ENCODE peak calls at places on chromosomes 13 and 19, in eight cellular contexts. One of them, this sample, is unnamed.

GRCh38 chr13:101978546-101979315 is 423.1 kb downstream of the FGF14 start:
- DNase-seq in uterus: no peak
- DNase-seq in ascending aorta: no peak
- DNase-seq in adrenal gland: no peak
- DNase-seq in stomach: no peak
- DNase-seq in Peyer's patch: no peak
- DNase-seq in left ventricle myocardium inferior: no peak
- DNase-seq in HCT116: no peak
- DNase-seq in this sample: no peak

GRCh38 chr19:1627194-1627593 is 21.9 kb upstream of the UQCR11 start:
- DNase-seq in uterus: no peak
- DNase-seq in HCT116: no peak
- DNase-seq in Peyer's patch: no peak
- DNase-seq in ascending aorta: no peak
- DNase-seq in adrenal gland: no peak
- DNase-seq in left ventricle myocardium inferior: no peak
- DNase-seq in stomach: no peak
- DNase-seq in this sample: no peak

GRCh38 chr13:35729926-35730627 is 253.6 kb upstream of the MAB21L1 start:
- DNase-seq in ascending aorta: no peak
- DNase-seq in adrenal gland: no peak
- DNase-seq in uterus: no peak
- DNase-seq in HCT116: no peak
- DNase-seq in stomach: no peak
- DNase-seq in left ventricle myocardium inferior: peak; percentile 89
- DNase-seq in Peyer's patch: no peak
- DNase-seq in this sample: no peak

GRCh38 chr19:46975918-46976782 is 43.5 kb upstream of the NPAS1 start:
- DNase-seq in Peyer's patch: peak; percentile 35
- DNase-seq in uterus: peak; percentile 93
- DNase-seq in HCT116: peak; percentile 3
- DNase-seq in left ventricle myocardium inferior: peak; percentile 96
- DNase-seq in ascending aorta: peak; percentile 90
- DNase-seq in stomach: peak; percentile 97
- DNase-seq in adrenal gland: peak; percentile 98
- DNase-seq in this sample: peak; percentile 22

GRCh38 chr13:65093352-65093751 is 2136.8 kb downstream of the PCDH9 start:
- DNase-seq in ascending aorta: no peak
- DNase-seq in stomach: no peak
- DNase-seq in Peyer's patch: no peak
- DNase-seq in uterus: no peak
- DNase-seq in left ventricle myocardium inferior: no peak
- DNase-seq in HCT116: no peak
- DNase-seq in adrenal gland: no peak
- DNase-seq in this sample: no peak

GRCh38 chr19:23777216-23777615 is 18.5 kb upstream of the ZNF681 start:
- DNase-seq in HCT116: no peak
- DNase-seq in ascending aorta: no peak
- DNase-seq in Peyer's patch: no peak
- DNase-seq in uterus: no peak
- DNase-seq in left ventricle myocardium inferior: no peak
- DNase-seq in stomach: no peak
- DNase-seq in adrenal gland: no peak
- DNase-seq in this sample: no peak

GRCh38 chr19:18611327-18612050 is 1.2 kb upstream of the TMEM59L start:
- DNase-seq in HCT116: no peak
- DNase-seq in adrenal gland: no peak
- DNase-seq in uterus: no peak
- DNase-seq in Peyer's patch: no peak
- DNase-seq in left ventricle myocardium inferior: no peak
- DNase-seq in ascending aorta: no peak
- DNase-seq in stomach: no peak
- DNase-seq in this sample: no peak

GRCh38 chr19:4851551-4852290 is 15.7 kb downstream of the PLIN3 start:
- DNase-seq in uterus: peak; percentile 75
- DNase-seq in stomach: peak; percentile 72
- DNase-seq in adrenal gland: peak; percentile 59
- DNase-seq in HCT116: no peak
- DNase-seq in Peyer's patch: peak; percentile 78
- DNase-seq in left ventricle myocardium inferior: peak; percentile 74
- DNase-seq in ascending aorta: no peak
- DNase-seq in this sample: no peak

GRCh38 chr19:57759096-57759495 is 10.4 kb upstream of the ZNF586 start:
- DNase-seq in HCT116: no peak
- DNase-seq in stomach: no peak
- DNase-seq in Peyer's patch: no peak
- DNase-seq in uterus: no peak
- DNase-seq in left ventricle myocardium inferior: no peak
- DNase-seq in adrenal gland: no peak
- DNase-seq in ascending aorta: no peak
- DNase-seq in this sample: no peak

GRCh38 chr13:37685206-37685605 is 86.6 kb upstream of the POSTN start:
- DNase-seq in left ventricle myocardium inferior: no peak
- DNase-seq in ascending aorta: no peak
- DNase-seq in HCT116: no peak
- DNase-seq in Peyer's patch: no peak
- DNase-seq in stomach: no peak
- DNase-seq in uterus: no peak
- DNase-seq in adrenal gland: no peak
- DNase-seq in this sample: no peak

GRCh38 chr13:99991013-99991805 is 9.6 kb downstream of the ZIC2 start:
- DNase-seq in ascending aorta: no peak
- DNase-seq in stomach: no peak
- DNase-seq in left ventricle myocardium inferior: no peak
- DNase-seq in HCT116: no peak
- DNase-seq in adrenal gland: no peak
- DNase-seq in uterus: no peak
- DNase-seq in Peyer's patch: no peak
- DNase-seq in this sample: no peak

GRCh38 chr13:42746846-42747245 is 34.5 kb upstream of the FAM216B start:
- DNase-seq in stomach: no peak
- DNase-seq in ascending aorta: no peak
- DNase-seq in uterus: no peak
- DNase-seq in adrenal gland: no peak
- DNase-seq in left ventricle myocardium inferior: no peak
- DNase-seq in HCT116: no peak
- DNase-seq in Peyer's patch: no peak
- DNase-seq in this sample: no peak

GRCh38 chr19:49591731-49592485 is 926 bp downstream of the PRR12 start:
- DNase-seq in adrenal gland: peak; percentile 70
- DNase-seq in uterus: peak; percentile 55
- DNase-seq in Peyer's patch: peak; percentile 65
- DNase-seq in HCT116: no peak
- DNase-seq in left ventricle myocardium inferior: peak; percentile 40
- DNase-seq in stomach: peak; percentile 40
- DNase-seq in ascending aorta: no peak
- DNase-seq in this sample: no peak

GRCh38 chr19:10107817-10108367 is 1.7 kb downstream of the PPAN start:
- DNase-seq in uterus: no peak
- DNase-seq in ascending aorta: no peak
- DNase-seq in adrenal gland: no peak
- DNase-seq in left ventricle myocardium inferior: no peak
- DNase-seq in Peyer's patch: no peak
- DNase-seq in HCT116: no peak
- DNase-seq in stomach: no peak
- DNase-seq in this sample: no peak

GRCh38 chr13:41365636-41366035 is 54.6 kb downstream of the NAA16 start:
- DNase-seq in left ventricle myocardium inferior: no peak
- DNase-seq in uterus: no peak
- DNase-seq in ascending aorta: no peak
- DNase-seq in HCT116: no peak
- DNase-seq in stomach: no peak
- DNase-seq in Peyer's patch: no peak
- DNase-seq in adrenal gland: no peak
- DNase-seq in this sample: no peak

GRCh38 chr13:32048816-32049215 is 17.2 kb downstream of the FRY start:
- DNase-seq in adrenal gland: no peak
- DNase-seq in stomach: no peak
- DNase-seq in HCT116: no peak
- DNase-seq in uterus: no peak
- DNase-seq in Peyer's patch: no peak
- DNase-seq in ascending aorta: no peak
- DNase-seq in left ventricle myocardium inferior: no peak
- DNase-seq in this sample: no peak

GRCh38 chr13:74687452-74688180 is 553.4 kb upstream of the KLF12 start:
- DNase-seq in ascending aorta: no peak
- DNase-seq in stomach: no peak
- DNase-seq in adrenal gland: peak; percentile 64
- DNase-seq in uterus: no peak
- DNase-seq in left ventricle myocardium inferior: no peak
- DNase-seq in Peyer's patch: no peak
- DNase-seq in HCT116: no peak
- DNase-seq in this sample: no peak

DNA sequence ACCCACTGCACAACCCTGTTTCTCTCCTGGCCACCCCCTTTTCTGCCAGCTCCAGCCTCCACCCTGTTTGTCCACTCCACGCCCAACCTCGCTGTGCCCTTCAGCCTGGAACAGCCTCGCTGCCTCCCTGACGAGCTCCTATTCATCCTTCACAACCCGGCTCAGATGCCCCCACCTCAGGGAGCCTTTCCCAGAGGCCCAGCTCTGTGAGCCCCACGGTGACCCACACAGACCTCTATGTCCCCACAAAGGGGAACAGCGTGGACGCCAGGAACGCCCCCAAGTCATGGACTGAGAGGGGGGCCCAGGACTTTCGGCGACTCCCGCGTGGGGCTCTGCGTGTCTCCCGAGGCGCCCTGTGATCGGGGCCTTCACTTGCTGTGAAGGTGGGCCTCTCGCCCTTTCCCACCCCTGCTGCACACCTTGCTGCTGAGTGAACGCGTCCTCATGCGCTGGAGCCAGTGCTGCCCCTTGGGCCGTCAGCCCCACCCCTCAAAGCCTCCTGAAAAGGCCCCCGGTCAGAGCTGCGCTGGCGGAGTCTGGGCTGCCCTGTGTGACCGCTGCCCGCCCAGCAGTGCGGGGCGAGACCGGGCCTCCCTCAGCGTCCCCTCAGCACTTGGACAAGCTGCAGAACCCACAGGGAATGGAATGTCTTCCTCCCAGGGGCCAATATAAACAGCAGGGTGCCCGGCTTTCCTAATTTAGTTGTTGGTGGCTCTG is 40.0 kb downstream of the ADPRHL1 start:
- DNase-seq in uterus: no peak
- DNase-seq in left ventricle myocardium inferior: no peak
- DNase-seq in stomach: no peak
- DNase-seq in ascending aorta: peak; percentile 33
- DNase-seq in adrenal gland: no peak
- DNase-seq in Peyer's patch: no peak
- DNase-seq in HCT116: no peak
- DNase-seq in this sample: no peak
- H3K27ac ChIP-seq in uterus: no peak overlapping the region
- H3K27ac ChIP-seq in left ventricle myocardium inferior: peak overlapping the region; percentile 93
- H3K27ac ChIP-seq in stomach: peak overlapping the region; percentile 63
- H3K27ac ChIP-seq in ascending aorta: peak overlapping the region; percentile 97
- H3K27ac ChIP-seq in adrenal gland: no peak overlapping the region
- H3K27ac ChIP-seq in Peyer's patch: no peak overlapping the region
- H3K27ac ChIP-seq in HCT116: peak overlapping the region; percentile 6
- H3K27ac ChIP-seq in this sample: no peak overlapping the region

GRCh38 chr19:16447015-16447384 is 24.8 kb downstream of the EPS15L1 start:
- DNase-seq in Peyer's patch: peak; percentile 89
- DNase-seq in adrenal gland: peak; percentile 83
- DNase-seq in uterus: peak; percentile 77
- DNase-seq in stomach: peak; percentile 83
- DNase-seq in left ventricle myocardium inferior: peak; percentile 82
- DNase-seq in HCT116: no peak
- DNase-seq in ascending aorta: peak; percentile 51
- DNase-seq in this sample: no peak
- H3K27ac ChIP-seq in Peyer's patch: peak overlapping the region; percentile 82
- H3K27ac ChIP-seq in adrenal gland: no peak overlapping the region
- H3K27ac ChIP-seq in uterus: peak overlapping the region; percentile 52
- H3K27ac ChIP-seq in stomach: peak overlapping the region; percentile 43
- H3K27ac ChIP-seq in left ventricle myocardium inferior: peak overlapping the region; percentile 88
- H3K27ac ChIP-seq in HCT116: no peak overlapping the region
- H3K27ac ChIP-seq in ascending aorta: peak overlapping the region; percentile 26
- H3K27ac ChIP-seq in this sample: peak overlapping the region; percentile 29

DNA sequence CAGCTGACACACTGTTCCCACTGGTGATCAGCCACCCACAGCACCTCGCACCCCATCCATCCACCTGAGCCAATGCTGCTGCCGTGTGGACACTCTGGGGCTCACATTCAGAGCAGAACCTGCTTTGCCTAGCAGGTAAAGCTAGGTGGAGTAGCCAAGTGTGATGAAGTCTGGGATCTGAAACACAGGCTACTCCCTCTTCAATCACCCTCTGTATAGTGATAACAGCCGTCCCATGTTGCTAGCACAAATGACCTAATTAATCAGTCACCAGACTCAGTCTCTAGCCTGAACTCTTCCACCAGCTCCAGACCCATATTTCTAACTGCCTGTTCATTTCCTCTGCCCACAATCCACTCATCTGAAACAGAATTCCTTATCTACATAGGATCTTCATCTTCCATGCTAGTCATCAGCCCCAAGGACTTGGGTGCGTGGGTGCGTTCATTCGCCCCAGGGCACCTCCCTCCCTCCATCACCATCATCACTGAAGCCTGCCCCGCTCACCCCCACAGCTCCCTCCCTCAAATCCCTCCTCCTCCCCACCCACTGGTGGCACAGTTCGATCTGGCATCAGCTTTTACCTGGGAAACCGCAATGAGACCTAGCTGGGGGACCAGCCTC is 19.8 kb downstream of the STK24 start:
- DNase-seq in left ventricle myocardium inferior: no peak
- DNase-seq in adrenal gland: peak; percentile 44
- DNase-seq in HCT116: no peak
- DNase-seq in uterus: no peak
- DNase-seq in ascending aorta: no peak
- DNase-seq in stomach: peak; percentile 39
- DNase-seq in Peyer's patch: no peak
- DNase-seq in this sample: no peak
- H3K27ac ChIP-seq in left ventricle myocardium inferior: no peak overlapping the region
- H3K27ac ChIP-seq in adrenal gland: no peak overlapping the region
- H3K27ac ChIP-seq in HCT116: no peak overlapping the region
- H3K27ac ChIP-seq in uterus: no peak overlapping the region
- H3K27ac ChIP-seq in ascending aorta: no peak overlapping the region
- H3K27ac ChIP-seq in stomach: no peak overlapping the region
- H3K27ac ChIP-seq in Peyer's patch: no peak overlapping the region
- H3K27ac ChIP-seq in this sample: peak overlapping the region; percentile 48

GRCh38 chr13:96772426-96772825 is 221.8 kb downstream of the OXGR1 start:
- DNase-seq in uterus: no peak
- DNase-seq in Peyer's patch: no peak
- DNase-seq in adrenal gland: no peak
- DNase-seq in stomach: no peak
- DNase-seq in left ventricle myocardium inferior: no peak
- DNase-seq in HCT116: no peak
- DNase-seq in ascending aorta: no peak
- DNase-seq in this sample: peak; percentile 67

GRCh38 chr13:96768524-96768923 is 225.8 kb downstream of the OXGR1 start:
- DNase-seq in uterus: no peak
- DNase-seq in HCT116: no peak
- DNase-seq in Peyer's patch: no peak
- DNase-seq in adrenal gland: no peak
- DNase-seq in left ventricle myocardium inferior: no peak
- DNase-seq in stomach: no peak
- DNase-seq in ascending aorta: no peak
- DNase-seq in this sample: no peak

GRCh38 chr13:96769874-96770273 is 224.4 kb downstream of the OXGR1 start:
- DNase-seq in Peyer's patch: no peak
- DNase-seq in stomach: no peak
- DNase-seq in adrenal gland: no peak
- DNase-seq in left ventricle myocardium inferior: no peak
- DNase-seq in ascending aorta: no peak
- DNase-seq in HCT116: no peak
- DNase-seq in uterus: no peak
- DNase-seq in this sample: no peak

GRCh38 chr13:96766311-96766710 is 228.0 kb downstream of the OXGR1 start:
- DNase-seq in left ventricle myocardium inferior: no peak
- DNase-seq in stomach: no peak
- DNase-seq in ascending aorta: no peak
- DNase-seq in Peyer's patch: no peak
- DNase-seq in adrenal gland: no peak
- DNase-seq in HCT116: no peak
- DNase-seq in uterus: no peak
- DNase-seq in this sample: no peak

GRCh38 chr13:96771501-96772367 is 222.5 kb downstream of the OXGR1 start:
- DNase-seq in adrenal gland: no peak
- DNase-seq in Peyer's patch: no peak
- DNase-seq in ascending aorta: no peak
- DNase-seq in uterus: no peak
- DNase-seq in HCT116: no peak
- DNase-seq in stomach: no peak
- DNase-seq in left ventricle myocardium inferior: no peak
- DNase-seq in this sample: peak; percentile 10
- H3K27ac ChIP-seq in adrenal gland: no peak overlapping the region
- H3K27ac ChIP-seq in Peyer's patch: no peak overlapping the region
- H3K27ac ChIP-seq in ascending aorta: no peak overlapping the region
- H3K27ac ChIP-seq in uterus: no peak overlapping the region
- H3K27ac ChIP-seq in HCT116: no peak overlapping the region
- H3K27ac ChIP-seq in stomach: no peak overlapping the region
- H3K27ac ChIP-seq in left ventricle myocardium inferior: no peak overlapping the region
- H3K27ac ChIP-seq in this sample: peak overlapping the region; percentile 92

This sample was measured in epithelial cell of prostate.